ENCODE peak calls at places on chromosome 18, in eight cellular contexts. Q, Y, G, J, E, Z, X and O are unnamed samples.

GRCh38 chr18:58484989-58485962 is 143.6 kb downstream of the ALPK2 start:
- DNase-seq in Q (no peak), Y (no peak), G (no peak), J (no peak), E (no peak), Z (peak; percentile 21), X (peak; percentile 47), O (peak; percentile 20)

GRCh38 chr18:48133675-48134251 is 203.3 kb upstream of the SMAD2 start:
- DNase-seq in Q (no peak), Y (no peak), G (no peak), J (no peak), E (no peak), Z (no peak), X (peak; percentile 82), O (no peak)

GRCh38 chr18:79876497-79876896 is 75.0 kb downstream of the SLC66A2 start:
- DNase-seq in Q (no peak), Y (no peak), G (no peak), J (no peak), E (no peak), Z (no peak), X (no peak), O (no peak)

GRCh38 chr18:45951021-45951714 is 16.0 kb downstream of the EPG5 start:
- DNase-seq in Q (no peak), Y (peak; percentile 90), G (no peak), J (no peak), E (no peak), Z (no peak), X (no peak), O (no peak)

GRCh38 chr18:60649816-60650215 is 277.2 kb upstream of the MC4R start:
- DNase-seq in Q (no peak), Y (no peak), G (no peak), J (no peak), E (no peak), Z (no peak), X (no peak), O (no peak)

GRCh38 chr18:13461936-13462335 is 243.4 kb downstream of the LDLRAD4 start:
- DNase-seq in Q (no peak), Y (no peak), G (no peak), J (no peak), E (no peak), Z (no peak), X (no peak), O (no peak)

GRCh38 chr18:8744656-8745055 is 39.3 kb downstream of the MTCL1 start:
- DNase-seq in Q (no peak), Y (peak; percentile 42), G (no peak), J (no peak), E (peak; percentile 72), Z (no peak), X (no peak), O (no peak)

GRCh38 chr18:10020176-10020575 is 106.4 kb downstream of the VAPA start:
- DNase-seq in Q (no peak), Y (no peak), G (no peak), J (no peak), E (no peak), Z (no peak), X (no peak), O (no peak)

GRCh38 chr18:56962322-56962721 is 184.6 kb upstream of the BOD1L2 start:
- DNase-seq in Q (no peak), Y (no peak), G (no peak), J (no peak), E (no peak), Z (no peak), X (no peak), O (no peak)

GRCh38 chr18:27712066-27712465 is 464.9 kb downstream of the CDH2 start:
- DNase-seq in Q (no peak), Y (no peak), G (no peak), J (no peak), E (no peak), Z (no peak), X (no peak), O (no peak)

GRCh38 chr18:13452448-13452811 is 233.9 kb downstream of the LDLRAD4 start:
- DNase-seq in Q (no peak), Y (peak; percentile 14), G (no peak), J (no peak), E (no peak), Z (no peak), X (no peak), O (no peak)

GRCh38 chr18:68725341-68725740 is 10.4 kb upstream of the TMX3 start:
- DNase-seq in Q (no peak), Y (peak; percentile 39), G (no peak), J (no peak), E (no peak), Z (no peak), X (no peak), O (no peak)

GRCh38 chr18:53131001-53131400 is 791.0 kb downstream of the DCC start:
- DNase-seq in Q (no peak), Y (no peak), G (no peak), J (no peak), E (no peak), Z (no peak), X (no peak), O (no peak)

GRCh38 chr18:78814321-78814720 is 165.3 kb upstream of the SALL3 start:
- DNase-seq in Q (no peak), Y (no peak), G (no peak), J (no peak), E (no peak), Z (no peak), X (no peak), O (no peak)

GRCh38 chr18:49041677-49042570 is 91.2 kb upstream of the SMAD7 start:
- DNase-seq in Q (peak; percentile 29), Y (peak; percentile 56), G (peak; percentile 28), J (no peak), E (peak; percentile 63), Z (no peak), X (peak; percentile 65), O (no peak)

GRCh38 chr18:69444221-69444620 is 43.5 kb downstream of the DOK6 start:
- DNase-seq in Q (no peak), Y (no peak), G (no peak), J (no peak), E (no peak), Z (no peak), X (no peak), O (no peak)

GRCh38 chr18:13501896-13502295 is 224.5 kb downstream of the FAM210A start:
- DNase-seq in Q (peak; percentile 55), Y (no peak), G (peak; percentile 39), J (no peak), E (no peak), Z (no peak), X (no peak), O (no peak)

GRCh38 chr18:51458861-51459260 is 261.4 kb upstream of the MEX3C start:
- DNase-seq in Q (no peak), Y (no peak), G (no peak), J (no peak), E (no peak), Z (no peak), X (no peak), O (no peak)

GRCh38 chr18:11387880-11388279 is 221.5 kb upstream of the SLC35G4 start:
- DNase-seq in Q (no peak), Y (peak; percentile 47), G (no peak), J (no peak), E (no peak), Z (no peak), X (no peak), O (no peak)

GRCh38 chr18:35511428-35511827 is 13.7 kb upstream of the INO80C start:
- DNase-seq in Q (no peak), Y (no peak), G (peak; percentile 41), J (no peak), E (no peak), Z (no peak), X (peak; percentile 7), O (no peak)

GRCh38 chr18:1774261-1774660 is 797.0 kb downstream of the METTL4 start:
- DNase-seq in Q (no peak), Y (no peak), G (no peak), J (no peak), E (no peak), Z (no peak), X (no peak), O (no peak)

GRCh38 chr18:3186678-3187658 is 32.8 kb downstream of the MYOM1 start:
- DNase-seq in Q (no peak), Y (no peak), G (no peak), J (no peak), E (no peak), Z (no peak), X (no peak), O (no peak)